ENCODE peak calls at places on chromosomes 11 and 22, in four cellular contexts. F, A, X and U are unnamed samples.
A peak's percentile ranks its signal among the peaks of the same experiment; 100 is the strongest.

GRCh38 chr11:131810511-131810910 is 440.1 kb downstream of the NTM start:
- DNase-seq in F (no peak), A (no peak), X (no peak), U (no peak)

GRCh38 chr11:116310215-116310614 is 462.6 kb downstream of the BUD13 start:
- DNase-seq in F (peak; percentile 2), A (no peak), X (no peak), U (no peak)

GRCh38 chr11:43567396-43567975 is 113.1 kb upstream of the HSD17B12 start:
- DNase-seq in F (peak; percentile 56), A (peak; percentile 54), X (no peak), U (no peak)

GRCh38 chr11:129836979-129837378 is 21.3 kb downstream of the TMEM45B start:
- DNase-seq in F (no peak), A (no peak), X (no peak), U (no peak)

GRCh38 chr22:38924197-38924952 is 33.0 kb upstream of the APOBEC3A start:
- DNase-seq in F (peak; percentile 90), A (no peak), X (no peak), U (no peak)

GRCh38 chr22:45319319-45319675 is 9.6 kb downstream of the FAM118A start:
- DNase-seq in F (peak; percentile 77), A (peak; percentile 27), X (no peak), U (no peak)

GRCh38 chr11:127619946-127620345 is 619.4 kb upstream of the KIRREL3 start:
- DNase-seq in F (no peak), A (no peak), X (no peak), U (no peak)

GRCh38 chr11:13073119-13073981 is 64.2 kb downstream of the RASSF10 start:
- DNase-seq in F (peak; percentile 79), A (no peak), X (no peak), U (no peak)

GRCh38 chr11:75576445-75577049 is 14.5 kb downstream of the SERPINH1 start:
- DNase-seq in F (peak; percentile 63), A (peak; percentile 94), X (no peak), U (peak; percentile 77)

GRCh38 chr11:74024630-74025029 is 15.7 kb upstream of the UCP3 start:
- DNase-seq in F (peak; percentile 92), A (no peak), X (no peak), U (no peak)

GRCh38 chr11:94193288-94193687 is 64.6 kb downstream of the PANX1 start:
- DNase-seq in F (peak; percentile 96), A (no peak), X (no peak), U (no peak)

GRCh38 chr22:31090217-31091085 is 9.3 kb downstream of the SMTN start:
- DNase-seq in F (no peak), A (no peak), X (no peak), U (no peak)

GRCh38 chr11:823441-824291 is 4.1 kb upstream of the CRACR2B start:
- DNase-seq in F (no peak), A (no peak), X (no peak), U (no peak)

GRCh38 chr11:60844870-60845221 is 2.9 kb downstream of the CCDC86 start:
- DNase-seq in F (no peak), A (no peak), X (no peak), U (no peak)

GRCh38 chr22:21000215-21000986 is 1.5 kb downstream of the THAP7 start:
- DNase-seq in F (no peak), A (no peak), X (no peak), U (no peak)

GRCh38 chr11:61869636-61870428 is 21.5 kb downstream of the FADS3 start:
- DNase-seq in F (no peak), A (peak; percentile 59), X (peak; percentile 64), U (peak; percentile 56)

GRCh38 chr22:43005106-43005505 is 9.8 kb downstream of the PACSIN2 start:
- DNase-seq in F (no peak), A (no peak), X (no peak), U (no peak)

GRCh38 chr11:12900496-12900895 is 108.6 kb upstream of the RASSF10 start:
- DNase-seq in F (peak; percentile 94), A (no peak), X (no peak), U (no peak)

GRCh38 chr11:131284041-131284440 is 86.4 kb upstream of the NTM start:
- DNase-seq in F (no peak), A (no peak), X (no peak), U (no peak)

GRCh38 chr11:67252831-67253239 is 13.4 kb upstream of the GRK2 start:
- DNase-seq in F (peak; percentile 36), A (peak; percentile 79), X (no peak), U (no peak)

GRCh38 chr11:120854988-120855387 is 168.9 kb upstream of the TBCEL start:
- DNase-seq in F (no peak), A (no peak), X (no peak), U (no peak)

GRCh38 chr11:100869328-100869727 is 182.2 kb downstream of the ARHGAP42 start:
- DNase-seq in F (no peak), A (peak; percentile 50), X (no peak), U (no peak)

GRCh38 chr11:10457901-10458300 is 2.8 kb downstream of the AMPD3 start:
- DNase-seq in F (no peak), A (no peak), X (peak; percentile 24), U (peak; percentile 14)

GRCh38 chr11:91194551-91194950 is 971.7 kb upstream of the CHORDC1 start:
- DNase-seq in F (no peak), A (no peak), X (no peak), U (no peak)

GRCh38 chr11:3853935-3854659 is 1.4 kb upstream of the STIM1 start:
- DNase-seq in F (no peak), A (no peak), X (no peak), U (no peak)

GRCh38 chr11:2215561-2216399 is 44.2 kb upstream of the TH start:
- DNase-seq in F (no peak), A (no peak), X (no peak), U (peak; percentile 37)

GRCh38 chr22:45194686-45195085 is 31.0 kb downstream of the NUP50 start:
- DNase-seq in F (no peak), A (no peak), X (peak; percentile 39), U (no peak)

GRCh38 chr22:37804502-37804885 is 3.2 kb upstream of the GCAT start:
- DNase-seq in F (no peak), A (no peak), X (peak; percentile 59), U (no peak)
- H4K5ac ChIP-seq in F (peak overlapping the region; percentile 75), A (peak overlapping the region; percentile 47), X (peak overlapping the region; percentile 25), U (no peak overlapping the region)

GRCh38 chr11:15743244-15743629 is 613.1 kb downstream of the SOX6 start:
- DNase-seq in F (no peak), A (no peak), X (no peak), U (no peak)

GRCh38 chr11:15744693-15745092 is 611.7 kb downstream of the SOX6 start:
- DNase-seq in F (no peak), A (no peak), X (no peak), U (no peak)

GRCh38 chr11:15747671-15748070 is 608.7 kb downstream of the SOX6 start:
- DNase-seq in F (peak; percentile 72), A (no peak), X (no peak), U (no peak)

GRCh38 chr11:15745266-15745665 is 611.1 kb downstream of the SOX6 start:
- DNase-seq in F (peak; percentile 50), A (no peak), X (no peak), U (no peak)

GRCh38 chr11:15742626-15743243 is 613.6 kb downstream of the SOX6 start:
- DNase-seq in F (peak; percentile 50), A (no peak), X (no peak), U (no peak)
- H2BK120ac ChIP-seq in F (peak overlapping the region; percentile 71), A (no peak overlapping the region), X (no peak overlapping the region), U (no peak overlapping the region)

GRCh38 chr22:48494968-48495750 is 1332.5 kb downstream of the BRD1 start:
- DNase-seq in F (no peak), A (peak; percentile 56), X (no peak), U (no peak)
- H4K5ac ChIP-seq in F (no peak overlapping the region), A (no peak overlapping the region), X (no peak overlapping the region), U (no peak overlapping the region)

GRCh38 chr22:26406118-26406517 is 22.9 kb upstream of the ASPHD2 start:
- DNase-seq in F (peak; percentile 66), A (peak; percentile 36), X (no peak), U (no peak)
- H2BK120ac ChIP-seq in F (no peak overlapping the region), A (no peak overlapping the region), X (no peak overlapping the region), U (no peak overlapping the region)

DNA sequence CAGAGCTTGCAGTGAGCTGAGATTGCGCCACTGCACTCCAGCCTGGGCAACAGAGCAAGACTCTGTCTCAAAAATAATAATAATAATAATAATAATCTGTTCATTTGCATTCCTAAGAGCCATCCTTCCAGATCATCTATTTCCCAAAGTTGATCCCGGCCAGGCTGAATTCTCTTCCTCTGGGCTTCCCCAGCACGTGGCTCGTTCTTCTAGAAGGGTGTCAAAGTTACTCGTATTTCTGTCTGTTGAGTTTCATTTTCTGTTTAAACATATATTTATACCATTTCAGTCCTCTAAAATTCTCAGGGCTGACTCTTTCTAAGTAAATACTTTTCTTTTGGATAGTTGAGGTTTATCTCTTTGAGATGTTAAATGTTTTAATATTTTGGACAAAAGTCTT is 4.8 kb upstream of the JHY start:
- DNase-seq in F (no peak), A (no peak), X (no peak), U (no peak)
- H4K5ac ChIP-seq in F (no peak overlapping the region), A (no peak overlapping the region), X (no peak overlapping the region), U (no peak overlapping the region)

DNA sequence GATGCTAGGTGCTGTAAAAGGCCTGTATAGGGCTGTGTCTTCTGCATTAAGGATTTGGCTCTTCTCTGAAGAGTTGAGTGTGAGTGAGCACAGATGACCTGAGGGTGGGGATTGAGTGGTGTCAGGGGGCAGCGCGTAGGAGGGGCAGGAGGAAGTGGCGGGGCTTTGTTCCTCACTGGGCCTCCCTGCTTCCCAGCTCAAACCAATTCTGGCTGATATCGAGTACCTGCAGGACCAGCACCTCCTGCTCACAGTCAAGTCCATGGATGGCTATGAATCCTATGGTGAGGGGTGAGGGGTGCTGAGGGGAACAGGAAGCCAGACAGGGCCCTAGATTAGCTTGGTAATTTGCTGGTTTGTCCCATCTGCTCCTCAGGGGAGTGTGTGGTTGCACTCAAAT is 9.1 kb downstream of the PHOX2A start:
- DNase-seq in F (no peak), A (no peak), X (no peak), U (peak; percentile 21)
- H2BK120ac ChIP-seq in F (no peak overlapping the region), A (no peak overlapping the region), X (no peak overlapping the region), U (no peak overlapping the region)

DNA sequence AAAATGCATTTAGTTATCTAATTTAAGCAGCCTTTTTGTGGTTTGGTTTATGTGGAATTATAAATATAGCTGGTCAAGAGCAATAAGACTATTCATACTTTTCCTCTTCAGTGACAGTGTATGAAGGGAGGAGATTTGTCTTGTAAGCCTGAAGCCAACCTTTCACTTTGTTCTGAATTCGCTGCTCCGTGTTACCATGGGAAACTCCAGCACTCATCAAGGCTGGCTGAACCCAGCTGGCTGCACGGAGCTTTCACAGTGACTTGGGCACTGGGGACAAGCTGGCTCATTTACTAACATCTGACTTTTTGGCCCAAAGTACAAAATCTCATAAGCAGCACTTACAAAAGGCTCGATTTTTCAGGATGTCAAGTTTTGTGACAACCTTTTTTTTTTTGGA is 120.4 kb upstream of the GRIA4 start:
- DNase-seq in F (peak; percentile 22), A (no peak), X (no peak), U (no peak)
- H4K5ac ChIP-seq in F (no peak overlapping the region), A (no peak overlapping the region), X (no peak overlapping the region), U (no peak overlapping the region)